ENCODE peak calls at places on chromosomes 12 and 14, in seven cellular contexts. I is Peyer's patch, T is IMR-90, G is heart left ventricle, Q is thyroid gland, Z is A549, V is transverse colon. Y is an unnamed sample. For H3K4me1, the result is how much of the 10 kb centered on the place peaks cover.

GRCh38 chr12:81668475-81668874 is 90.7 kb downstream of the PPFIA2 start:
- DNase-seq in I (no peak), T (peak), G (no peak), Q (no peak), Z (no peak), V (no peak), Y (no peak)

GRCh38 chr14:68535404-68536024 is 257.4 kb downstream of the ZFP36L1 start:
- DNase-seq in I (no peak), T (peak), G (no peak), Q (no peak), Z (no peak), V (no peak), Y (no peak)

GRCh38 chr12:51972849-51973273 is 21.4 kb downstream of the ACVR1B start:
- DNase-seq in I (no peak), T (peak), G (peak), Q (peak), Z (no peak), V (peak), Y (no peak)

GRCh38 chr14:68405959-68406358 is 386.9 kb downstream of the ZFP36L1 start:
- DNase-seq in I (no peak), T (peak), G (no peak), Q (no peak), Z (no peak), V (no peak), Y (no peak)

GRCh38 chr12:116599285-116600122 is 40.3 kb downstream of the MAP1LC3B2 start:
- DNase-seq in I (peak), T (peak), G (peak), Q (peak), Z (peak), V (peak), Y (peak)

GRCh38 chr14:74019743-74020142 is 594 bp downstream of the BBOF1 start:
- DNase-seq in I (no peak), T (peak), G (no peak), Q (peak), Z (peak), V (no peak), Y (no peak)

GRCh38 chr12:8662592-8662991 is at the start of gene MFAP5:
- DNase-seq in I (no peak), T (peak), G (peak), Q (no peak), Z (no peak), V (no peak), Y (no peak)

GRCh38 chr12:82132390-82132789 is 225.8 kb downstream of the CCDC59 start:
- DNase-seq in I (no peak), T (no peak), G (no peak), Q (no peak), Z (no peak), V (no peak), Y (no peak)

GRCh38 chr12:116048886-116049285 is 228.6 kb downstream of the MED13L start:
- DNase-seq in I (no peak), T (no peak), G (no peak), Q (no peak), Z (no peak), V (no peak), Y (no peak)

GRCh38 chr12:15601210-15601800 is 187.9 kb downstream of the EPS8 start:
- DNase-seq in I (no peak), T (peak), G (no peak), Q (no peak), Z (peak), V (no peak), Y (no peak)

GRCh38 chr12:30985814-30986452 is 59.4 kb downstream of the TSPAN11 start:
- DNase-seq in I (peak), T (peak), G (peak), Q (peak), Z (peak), V (peak), Y (peak)

GRCh38 chr14:56709201-56709600 is 101.1 kb downstream of the OTX2 start:
- DNase-seq in I (no peak), T (no peak), G (no peak), Q (no peak), Z (no peak), V (no peak), Y (no peak)

GRCh38 chr14:31619440-31619839 is 58.2 kb downstream of the NUBPL start:
- DNase-seq in I (no peak), T (no peak), G (no peak), Q (no peak), Z (no peak), V (no peak), Y (no peak)

GRCh38 chr14:26128931-26129674 is 468.7 kb downstream of the NOVA1 start:
- DNase-seq in I (no peak), T (no peak), G (no peak), Q (no peak), Z (no peak), V (no peak), Y (no peak)

GRCh38 chr12:75528272-75528671 is 16.9 kb upstream of the KRR1 start:
- DNase-seq in I (no peak), T (no peak), G (no peak), Q (no peak), Z (no peak), V (no peak), Y (no peak)

GRCh38 chr14:104315169-104315568 is 176.8 kb downstream of the KIF26A start:
- DNase-seq in I (peak), T (no peak), G (no peak), Q (peak), Z (no peak), V (no peak), Y (no peak)

GRCh38 chr14:54322668-54323380 is 74.0 kb upstream of the CDKN3 start:
- DNase-seq in I (no peak), T (no peak), G (peak), Q (peak), Z (no peak), V (no peak), Y (no peak)

GRCh38 chr12:121915841-121916321 is 2.5 kb upstream of the CFAP251 start:
- DNase-seq in I (no peak), T (peak), G (no peak), Q (no peak), Z (no peak), V (no peak), Y (no peak)

GRCh38 chr14:94098359-94098758 is 12.2 kb upstream of the IFI27 start:
- DNase-seq in I (no peak), T (no peak), G (no peak), Q (no peak), Z (no peak), V (no peak), Y (no peak)

GRCh38 chr14:50985124-50985815 is 41.0 kb upstream of the PYGL start:
- DNase-seq in I (no peak), T (no peak), G (no peak), Q (no peak), Z (no peak), V (no peak), Y (no peak)

GRCh38 chr12:56867216-56867615 is 67.0 kb downstream of the SDR9C7 start:
- DNase-seq in I (no peak), T (no peak), G (no peak), Q (no peak), Z (no peak), V (no peak), Y (no peak)

GRCh38 chr14:77086017-77086727 is 11.9 kb upstream of the CIPC start:
- DNase-seq in I (no peak), T (peak), G (no peak), Q (peak), Z (no peak), V (no peak), Y (no peak)

GRCh38 chr12:106767206-106767605 is 7.3 kb upstream of the RIC8B start:
- DNase-seq in I (no peak), T (no peak), G (no peak), Q (no peak), Z (no peak), V (no peak), Y (no peak)
- H3K4me1 ChIP-seq in I (under half), T (under half), G (under half), Q (half or more), Z (half or more), V (under half), Y (under half)

DNA sequence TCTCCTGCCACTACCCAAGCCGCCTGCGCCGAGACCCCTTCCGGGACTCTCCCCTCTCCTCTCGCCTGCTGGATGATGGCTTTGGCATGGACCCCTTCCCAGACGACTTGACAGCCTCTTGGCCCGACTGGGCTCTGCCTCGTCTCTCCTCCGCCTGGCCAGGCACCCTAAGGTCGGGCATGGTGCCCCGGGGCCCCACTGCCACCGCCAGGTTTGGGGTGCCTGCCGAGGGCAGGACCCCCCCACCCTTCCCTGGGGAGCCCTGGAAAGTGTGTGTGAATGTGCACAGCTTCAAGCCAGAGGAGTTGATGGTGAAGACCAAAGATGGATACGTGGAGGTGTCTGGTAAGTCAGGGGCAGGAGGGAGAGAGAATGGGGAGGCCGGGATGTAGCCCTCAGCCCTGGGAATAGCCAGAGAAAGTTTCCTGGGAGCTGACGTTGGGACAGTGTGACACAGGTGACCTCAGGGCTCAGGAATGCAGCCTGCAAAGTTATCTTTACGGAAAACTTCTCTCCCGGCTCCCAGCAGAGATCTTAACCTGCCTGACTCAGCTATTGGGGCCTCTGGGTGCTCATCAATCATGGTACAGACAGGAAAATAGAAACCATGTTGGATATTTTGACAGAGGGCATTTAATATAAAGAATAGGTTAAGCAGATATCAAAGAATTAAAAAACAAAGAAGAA is 747 bp downstream of the HSPB8 start:
- DNase-seq in I (no peak), T (peak), G (peak), Q (peak), Z (peak), V (no peak), Y (peak)
- TF ChIP-seq POLR2A in I (no peak), T (no peak), G (no peak), Q (peak), Z (no peak), V (no peak), Y (peak)

DNA sequence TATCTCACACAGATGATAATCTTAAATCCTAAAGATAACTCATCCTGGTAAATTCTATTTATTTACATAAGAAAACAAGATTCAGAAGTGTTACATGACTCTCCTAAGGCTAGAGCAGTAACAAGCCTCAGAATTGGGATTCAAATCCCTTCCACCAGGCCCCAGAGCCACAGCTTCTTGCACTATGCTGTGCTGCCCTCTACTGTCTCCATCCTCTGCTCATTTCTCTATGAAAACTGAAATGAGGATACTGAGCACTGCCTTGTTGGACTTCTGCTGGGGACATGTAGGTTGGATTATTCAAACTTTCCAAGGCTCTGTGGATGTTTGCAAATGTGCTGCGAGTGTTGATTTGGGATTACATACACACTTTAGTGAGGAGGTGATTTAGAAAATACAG is 23.5 kb upstream of the C12orf50 start:
- DNase-seq in I (no peak), T (peak), G (no peak), Q (no peak), Z (no peak), V (peak), Y (peak)
- TF ChIP-seq CTCF in I (peak), T (peak), G (peak), Q (no peak), Z (peak), V (no peak), Y (peak)

DNA sequence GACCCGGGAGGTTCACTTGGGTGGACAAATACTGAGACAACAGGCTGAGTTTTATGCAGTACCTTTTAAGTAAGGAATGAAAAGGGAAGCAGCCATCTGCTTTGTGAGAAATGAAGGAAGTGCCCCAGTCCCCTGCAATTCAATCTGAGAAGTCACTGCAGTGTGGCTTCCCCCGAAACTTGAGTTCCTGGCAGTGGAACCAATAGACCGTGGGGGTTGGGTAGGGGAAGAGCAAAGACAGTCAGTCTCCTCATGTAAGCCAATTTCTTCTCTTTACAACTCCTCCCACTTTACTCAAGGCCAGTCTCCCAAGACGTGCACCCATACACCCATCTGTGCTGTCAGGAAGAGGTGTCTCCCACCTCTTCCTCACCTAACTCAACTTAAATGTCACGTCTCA is 206.5 kb downstream of the BCAT1 start:
- DNase-seq in I (no peak), T (no peak), G (peak), Q (peak), Z (no peak), V (peak), Y (no peak)
- H3K4me1 ChIP-seq in I (under half), T (under half), G (under half), Q (under half), Z (under half), V (under half), Y (under half)

DNA sequence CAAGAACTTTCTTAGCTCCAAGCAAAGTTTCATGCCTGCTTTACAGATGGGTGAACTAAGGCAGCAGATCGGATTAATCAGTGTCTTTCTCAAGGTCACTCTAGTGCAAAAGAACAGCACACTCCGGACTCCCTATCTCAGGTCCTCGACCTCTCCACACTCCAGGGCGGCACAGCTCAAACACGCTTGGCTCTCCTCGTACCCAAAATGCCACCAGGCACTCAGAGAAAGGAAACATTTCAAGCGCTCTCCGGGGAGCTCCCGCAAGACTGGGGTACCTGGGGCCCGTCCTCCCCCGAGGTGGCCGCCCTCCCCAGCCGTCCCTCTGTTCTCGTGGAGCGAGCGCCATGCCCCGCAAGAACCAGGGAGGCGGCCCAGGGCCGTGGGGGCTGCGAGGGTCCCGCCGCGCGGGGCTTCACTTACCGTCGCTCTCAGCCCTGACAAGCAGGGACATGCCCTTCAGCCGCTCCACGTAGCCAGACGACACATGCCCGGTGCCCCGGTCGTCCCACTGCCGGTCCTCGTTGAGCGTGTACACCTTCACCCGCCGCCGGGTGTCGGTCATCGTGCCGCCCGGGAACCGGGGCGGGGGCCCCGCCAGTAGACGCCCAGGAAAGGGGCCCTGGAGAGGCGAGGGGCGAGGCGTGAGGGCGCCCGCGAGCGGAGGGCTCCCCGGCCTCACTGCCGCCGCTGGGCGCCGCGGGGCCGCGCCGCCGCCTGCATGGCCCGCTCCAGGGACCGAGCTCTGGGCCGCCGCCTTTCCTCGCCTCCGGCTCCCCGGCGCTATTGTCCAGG is 830 bp downstream of the PPP4R3A start:
- DNase-seq in I (peak), T (no peak), G (peak), Q (peak), Z (peak), V (peak), Y (peak)
- TF ChIP-seq POLR2A in I (peak), T (no peak), G (no peak), Q (no peak), Z (no peak), V (peak), Y (no peak)

DNA sequence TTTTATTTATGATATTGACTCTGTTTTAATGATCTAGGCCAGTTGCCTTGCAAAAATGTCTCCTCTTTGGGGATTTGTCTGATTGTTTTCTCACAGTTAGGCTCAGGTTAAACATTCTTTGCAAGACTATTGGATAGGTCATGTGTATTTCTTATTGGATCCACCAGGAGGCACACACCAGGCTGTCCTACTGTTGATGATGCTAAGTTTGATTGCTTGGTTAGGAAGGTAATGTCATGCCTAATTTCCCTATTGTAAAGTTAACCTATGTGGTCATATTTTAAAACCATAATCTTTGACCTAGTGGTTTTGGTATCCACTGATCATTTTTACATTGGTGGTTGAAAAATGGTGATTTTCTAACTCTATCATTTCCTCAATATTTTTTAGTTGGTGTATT is 137.1 kb downstream of the BRMS1L start:
- DNase-seq in I (no peak), T (no peak), G (no peak), Q (no peak), Z (peak), V (no peak), Y (no peak)
- TF ChIP-seq CTCF in I (peak), T (peak), G (no peak), Q (no peak), Z (peak), V (no peak), Y (no peak)

DNA sequence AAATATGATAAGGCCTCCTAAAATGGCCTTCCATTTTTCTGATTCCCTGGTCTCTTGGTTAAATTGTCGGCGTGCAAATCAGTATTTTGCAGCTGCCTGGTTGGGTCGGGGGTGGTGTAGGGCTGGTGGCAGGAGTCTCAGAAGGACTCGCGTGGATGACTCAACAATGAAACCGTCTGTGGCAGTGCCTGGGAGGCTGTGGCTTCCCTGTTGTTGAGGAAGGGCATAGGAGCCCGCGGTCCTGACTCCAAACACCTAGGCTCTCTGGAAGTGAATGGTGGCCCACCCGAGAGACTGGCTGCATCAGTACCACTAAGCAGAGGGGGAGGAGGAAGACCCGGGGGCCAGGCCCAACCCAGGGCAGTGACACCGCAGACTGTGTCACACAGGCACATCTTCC is 207.9 kb downstream of the TTC7B start:
- DNase-seq in I (no peak), T (no peak), G (no peak), Q (no peak), Z (no peak), V (no peak), Y (no peak)
- H3K4me1 ChIP-seq in I (under half), T (under half), G (under half), Q (under half), Z (under half), V (under half), Y (under half)

DNA sequence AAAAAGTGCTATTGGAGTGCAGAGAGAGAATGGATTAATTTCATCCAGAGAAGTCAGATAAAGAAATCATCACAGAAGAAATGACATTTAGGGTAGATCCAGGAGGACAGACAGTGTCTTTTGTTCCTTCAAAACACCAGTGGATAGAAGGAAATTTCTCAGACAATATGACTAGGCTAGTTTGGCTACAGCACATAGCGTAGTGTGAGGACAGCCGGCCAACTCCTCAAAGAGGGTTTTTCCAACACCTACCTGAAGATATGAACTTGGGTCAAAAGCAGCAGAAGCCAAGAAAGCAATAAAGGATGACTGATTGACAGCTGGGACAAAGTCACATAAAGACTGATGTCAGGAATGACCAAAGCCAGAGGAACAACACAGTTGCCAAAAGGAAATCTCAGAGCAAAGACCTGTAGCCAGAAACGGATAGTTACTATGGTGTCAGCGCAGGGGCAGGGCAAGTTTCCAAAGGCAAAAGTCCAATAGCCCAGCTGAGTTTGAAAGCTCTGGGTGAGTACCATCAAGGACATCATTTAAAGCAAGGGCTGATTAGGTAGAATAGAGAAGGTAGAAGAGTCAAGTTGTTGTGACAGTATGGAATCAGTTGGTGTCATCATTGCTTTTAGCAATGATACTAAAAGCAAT is 58.7 kb upstream of the PDE3A start:
- DNase-seq in I (no peak), T (no peak), G (peak), Q (no peak), Z (no peak), V (no peak), Y (no peak)
- TF ChIP-seq POLR2A in I (no peak), T (no peak), G (no peak), Q (no peak), Z (no peak), V (no peak), Y (no peak)

DNA sequence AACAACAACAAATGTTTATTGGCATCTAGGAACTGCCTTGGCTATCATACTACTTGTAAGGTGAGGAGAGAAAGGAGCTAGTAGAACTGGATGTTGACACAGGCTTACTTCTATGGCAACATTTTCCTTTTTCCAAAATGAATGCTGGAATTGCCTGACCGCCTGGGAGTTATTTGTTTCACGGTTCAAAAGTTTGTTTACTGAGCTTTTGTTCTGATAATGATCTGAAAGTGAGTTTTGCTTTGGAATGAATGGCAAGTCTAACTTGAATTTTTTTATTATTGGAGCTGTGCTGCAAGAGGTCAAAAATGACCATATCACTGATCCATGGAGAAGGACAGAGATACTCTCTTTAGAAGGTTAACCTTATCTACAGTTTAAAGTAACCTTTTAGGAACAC is 183.5 kb upstream of the CAND1 start:
- DNase-seq in I (no peak), T (no peak), G (no peak), Q (no peak), Z (no peak), V (no peak), Y (no peak)
- TF ChIP-seq CTCF in I (no peak), T (no peak), G (no peak), Q (no peak), Z (no peak), V (no peak), Y (no peak)